ENCODE peak calls at places on chromosomes 1 and 21, in five cellular contexts. T is GM23248, Y is MM.1S, M is neural progenitor cell, Q is PC-3. I is an unnamed sample.
A peak's percentile ranks its signal among the peaks of the same experiment; 100 is the strongest.

GRCh38 chr1:2590233-2591141 is 3.9 kb downstream of the PRXL2B start:
- DNase-seq in T (no peak), Y (no peak), M (no peak), Q (no peak), I (no peak)

GRCh38 chr1:53550201-53550741 is 91.1 kb downstream of the DMRTB1 start:
- DNase-seq in T (peak; percentile 69), Y (no peak), M (no peak), Q (no peak), I (no peak)

GRCh38 chr21:28227881-28228623 is 764.6 kb downstream of the LTN1 start:
- DNase-seq in T (peak; percentile 30), Y (no peak), M (no peak), Q (peak; percentile 50), I (no peak)

GRCh38 chr1:36516372-36517018 is 33.8 kb upstream of the CSF3R start:
- DNase-seq in T (peak; percentile 68), Y (peak; percentile 48), M (peak; percentile 86), Q (peak; percentile 59), I (peak; percentile 82)

GRCh38 chr1:11051781-11052510 is 4.9 kb upstream of the MASP2 start:
- DNase-seq in T (peak; percentile 22), Y (no peak), M (no peak), Q (no peak), I (no peak)

GRCh38 chr1:12541274-12542137 is 76.5 kb downstream of the DHRS3 start:
- DNase-seq in T (peak; percentile 33), Y (no peak), M (peak; percentile 51), Q (no peak), I (peak; percentile 48)

GRCh38 chr1:172408958-172409357 is 11.5 kb upstream of the C1orf105 start:
- DNase-seq in T (peak; percentile 81), Y (no peak), M (no peak), Q (no peak), I (no peak)

GRCh38 chr1:231750296-231750695 is 123.7 kb downstream of the DISC1 start:
- DNase-seq in T (no peak), Y (no peak), M (no peak), Q (no peak), I (no peak)

GRCh38 chr1:154607084-154607747 is 770 bp downstream of the ADAR start:
- DNase-seq in T (peak; percentile 89), Y (peak; percentile 35), M (peak; percentile 63), Q (peak; percentile 33), I (peak; percentile 39)

GRCh38 chr1:234989479-234990327 is 138.9 kb downstream of the TOMM20 start:
- DNase-seq in T (no peak), Y (no peak), M (no peak), Q (no peak), I (no peak)

GRCh38 chr1:71658295-71658694 is 577.5 kb upstream of the ZRANB2 start:
- DNase-seq in T (peak; percentile 48), Y (no peak), M (no peak), Q (no peak), I (no peak)

GRCh38 chr1:70112838-70113237 is 92.5 kb downstream of the LRRC40 start:
- DNase-seq in T (no peak), Y (no peak), M (no peak), Q (no peak), I (no peak)

GRCh38 chr1:204348722-204349121 is 11.0 kb downstream of the PLEKHA6 start:
- DNase-seq in T (peak; percentile 87), Y (no peak), M (peak; percentile 60), Q (no peak), I (peak; percentile 89)

GRCh38 chr1:67771152-67771551 is 62.1 kb downstream of the GNG12 start:
- DNase-seq in T (peak; percentile 88), Y (no peak), M (no peak), Q (peak; percentile 98), I (no peak)

GRCh38 chr1:217605390-217605789 is 25.5 kb downstream of the GPATCH2 start:
- DNase-seq in T (no peak), Y (no peak), M (no peak), Q (no peak), I (no peak)

GRCh38 chr1:15965228-15965767 is 10.6 kb downstream of the ZBTB17 start:
- DNase-seq in T (peak; percentile 88), Y (no peak), M (no peak), Q (no peak), I (no peak)

GRCh38 chr1:235758931-235759330 is 107.8 kb downstream of the LYST start:
- DNase-seq in T (no peak), Y (no peak), M (no peak), Q (no peak), I (peak; percentile 11)

GRCh38 chr1:180905927-180906326 is 6.8 kb upstream of the KIAA1614 start:
- DNase-seq in T (no peak), Y (no peak), M (no peak), Q (no peak), I (no peak)

GRCh38 chr1:170494369-170494768 is 37.6 kb upstream of the GORAB start:
- DNase-seq in T (no peak), Y (no peak), M (no peak), Q (no peak), I (no peak)

GRCh38 chr1:184970691-184971161 is 3.6 kb downstream of the NIBAN1 start:
- DNase-seq in T (peak; percentile 53), Y (no peak), M (no peak), Q (no peak), I (no peak)

GRCh38 chr21:45507888-45508508 is 34.2 kb downstream of the SLC19A1 start:
- DNase-seq in T (no peak), Y (no peak), M (no peak), Q (no peak), I (no peak)

GRCh38 chr21:45788198-45788597 is 144.7 kb downstream of the PCBP3 start:
- DNase-seq in T (no peak), Y (no peak), M (no peak), Q (no peak), I (no peak)

GRCh38 chr1:55246331-55246730 is 31.2 kb upstream of the USP24 start:
- DNase-seq in T (no peak), Y (no peak), M (no peak), Q (no peak), I (no peak)

GRCh38 chr1:245873068-245873467 is 634.0 kb downstream of the SMYD3 start:
- DNase-seq in T (peak; percentile 32), Y (no peak), M (no peak), Q (no peak), I (no peak)

GRCh38 chr1:231983266-231984193 is 356.9 kb downstream of the DISC1 start:
- DNase-seq in T (no peak), Y (no peak), M (no peak), Q (peak; percentile 23), I (no peak)

GRCh38 chr1:207050428-207050767 is 610 bp downstream of the YOD1 start:
- DNase-seq in T (no peak), Y (peak; percentile 19), M (peak; percentile 72), Q (no peak), I (no peak)

GRCh38 chr1:241527146-241527545 is 5.0 kb upstream of the KMO start:
- DNase-seq in T (no peak), Y (no peak), M (no peak), Q (no peak), I (no peak)

GRCh38 chr21:30924171-30924680 is 42.8 kb upstream of the KRTAP11-1 start:
- DNase-seq in T (no peak), Y (peak; percentile 96), M (no peak), Q (no peak), I (peak; percentile 25)

GRCh38 chr1:87760100-87760499 is 431.4 kb downstream of the LMO4 start:
- DNase-seq in T (peak; percentile 65), Y (no peak), M (no peak), Q (no peak), I (no peak)

GRCh38 chr1:209190591-209191241 is 392.8 kb upstream of the CAMK1G start:
- DNase-seq in T (peak; percentile 54), Y (peak; percentile 62), M (peak; percentile 90), Q (peak; percentile 86), I (peak; percentile 73)

GRCh38 chr1:191615422-191615821 is 542.8 kb upstream of the RGS18 start:
- DNase-seq in T (no peak), Y (no peak), M (no peak), Q (peak; percentile 23), I (no peak)

GRCh38 chr1:17243274-17243673 is 5.6 kb upstream of the PADI3 start:
- DNase-seq in T (no peak), Y (no peak), M (no peak), Q (no peak), I (no peak)

GRCh38 chr1:238606896-238607295 is 716.2 kb upstream of the ZP4 start:
- DNase-seq in T (peak; percentile 43), Y (no peak), M (no peak), Q (peak; percentile 72), I (no peak)

GRCh38 chr1:2480986-2481364 is 4.9 kb downstream of the PLCH2 start:
- DNase-seq in T (no peak), Y (no peak), M (no peak), Q (no peak), I (no peak)

GRCh38 chr1:200917291-200917817 is 22.7 kb downstream of the INAVA start:
- DNase-seq in T (no peak), Y (no peak), M (peak; percentile 25), Q (peak; percentile 32), I (no peak)
- TF ChIP-seq EZH2phosphoT487 in T (no peak), Y (no peak), M (no peak), Q (no peak), I (no peak)

GRCh38 chr1:193767891-193768290 is 581.5 kb upstream of the B3GALT2 start:
- DNase-seq in T (no peak), Y (no peak), M (no peak), Q (no peak), I (no peak)

GRCh38 chr1:193766329-193766728 is 579.9 kb upstream of the B3GALT2 start:
- DNase-seq in T (no peak), Y (no peak), M (peak; percentile 11), Q (no peak), I (no peak)

GRCh38 chr1:193769609-193770008 is 583.2 kb upstream of the B3GALT2 start:
- DNase-seq in T (no peak), Y (no peak), M (no peak), Q (no peak), I (no peak)

GRCh38 chr1:193774536-193775323 is 588.3 kb upstream of the B3GALT2 start:
- DNase-seq in T (no peak), Y (no peak), M (no peak), Q (no peak), I (no peak)

GRCh38 chr1:193771596-193771995 is 585.2 kb upstream of the B3GALT2 start:
- DNase-seq in T (no peak), Y (no peak), M (no peak), Q (no peak), I (no peak)
- H3K4me2 ChIP-seq in T (no peak overlapping the region), Y (no peak overlapping the region), M (no peak overlapping the region), Q (no peak overlapping the region), I (no peak overlapping the region)

GRCh38 chr1:3691421-3692204 is 39.3 kb downstream of the TP73 start:
- DNase-seq in T (no peak), Y (no peak), M (no peak), Q (no peak), I (no peak)
- TF ChIP-seq EZH2phosphoT487 in T (no peak), Y (no peak), M (no peak), Q (no peak), I (no peak)

GRCh38 chr1:89641781-89642180 is 8.9 kb downstream of the LRRC8C start:
- DNase-seq in T (no peak), Y (no peak), M (no peak), Q (no peak), I (no peak)
- H3K4me2 ChIP-seq in T (no peak overlapping the region), Y (no peak overlapping the region), M (no peak overlapping the region), Q (no peak overlapping the region), I (no peak overlapping the region)

I was measured in hepatocyte.